ENCODE peak calls at places on chromosomes 4 and X, in four cellular contexts. W, G, B and Z are unnamed samples.

GRCh38 chr4:85603437-85604336 is 128.7 kb downstream of the ARHGAP24 start:
- DNase-seq in W (no peak), G (no peak), B (no peak), Z (no peak)

GRCh38 chr4:139872274-139872673 is 206.7 kb downstream of the MGST2 start:
- DNase-seq in W (no peak), G (no peak), B (peak; percentile 47), Z (peak; percentile 50)

GRCh38 chrX:1165535-1166196 is 46.8 kb downstream of the CRLF2 start:
- DNase-seq in G (no peak), W (no peak), B (no peak), Z (no peak)

GRCh38 chr4:158962396-158962795 is 140.5 kb upstream of the RAPGEF2 start:
- DNase-seq in B (no peak), G (no peak), W (no peak), Z (no peak)

GRCh38 chr4:133178960-133179359 is 29.9 kb downstream of the PCDH10 start:
- DNase-seq in B (no peak), G (no peak), W (no peak), Z (no peak)

GRCh38 chrX:103656623-103657022 is 27.8 kb downstream of the TCEAL1 start:
- DNase-seq in W (peak; percentile 60), G (no peak), B (no peak), Z (peak; percentile 82)

GRCh38 chr4:4866124-4866832 is 6.8 kb downstream of the MSX1 start:
- DNase-seq in B (no peak), W (no peak), G (no peak), Z (no peak)

GRCh38 chr4:11496313-11496956 is 67.7 kb upstream of the HS3ST1 start:
- DNase-seq in G (no peak), B (no peak), W (no peak), Z (no peak)

GRCh38 chr4:152479428-152480026 is 56.4 kb downstream of the FBXW7 start:
- DNase-seq in G (no peak), B (no peak), W (no peak), Z (no peak)

GRCh38 chrX:117985241-117985640 is 131.4 kb downstream of the KLHL13 start:
- DNase-seq in G (peak; percentile 4), B (no peak), W (no peak), Z (no peak)

GRCh38 chrX:45421806-45422205 is 221.1 kb upstream of the DIPK2B start:
- DNase-seq in W (no peak), G (no peak), B (no peak), Z (no peak)

GRCh38 chrX:70033348-70033747 is 16.4 kb downstream of the AWAT2 start:
- DNase-seq in B (peak; percentile 3), W (peak; percentile 12), G (peak; percentile 54), Z (no peak)

GRCh38 chr4:55096045-55096444 is 29.4 kb downstream of the KDR start:
- DNase-seq in W (no peak), B (no peak), G (no peak), Z (no peak)

GRCh38 chrX:130340271-130340670 is 552 bp downstream of the SLC25A14 start:
- DNase-seq in G (no peak), B (no peak), W (no peak), Z (no peak)

GRCh38 chr4:170111546-170111945 is 21.8 kb upstream of the AADAT start:
- DNase-seq in G (no peak), W (no peak), B (no peak), Z (no peak)

GRCh38 chr4:91285485-91285884 is 1018.3 kb upstream of the GRID2 start:
- DNase-seq in G (no peak), W (no peak), B (no peak), Z (no peak)

GRCh38 chrX:17713288-17713687 is 24.0 kb upstream of the SCML1 start:
- DNase-seq in W (no peak), B (no peak), G (no peak), Z (no peak)

GRCh38 chr4:140839396-140839795 is 83.2 kb upstream of the TBC1D9 start:
- DNase-seq in G (no peak), W (no peak), B (no peak), Z (no peak)

GRCh38 chrX:8455600-8455999 is 9.0 kb upstream of the VCX3B start:
- DNase-seq in G (no peak), W (no peak), B (no peak), Z (no peak)

GRCh38 chr4:112312610-112313239 is 15.6 kb downstream of the ALPK1 start:
- DNase-seq in W (no peak), G (no peak), B (no peak), Z (no peak)

DNA sequence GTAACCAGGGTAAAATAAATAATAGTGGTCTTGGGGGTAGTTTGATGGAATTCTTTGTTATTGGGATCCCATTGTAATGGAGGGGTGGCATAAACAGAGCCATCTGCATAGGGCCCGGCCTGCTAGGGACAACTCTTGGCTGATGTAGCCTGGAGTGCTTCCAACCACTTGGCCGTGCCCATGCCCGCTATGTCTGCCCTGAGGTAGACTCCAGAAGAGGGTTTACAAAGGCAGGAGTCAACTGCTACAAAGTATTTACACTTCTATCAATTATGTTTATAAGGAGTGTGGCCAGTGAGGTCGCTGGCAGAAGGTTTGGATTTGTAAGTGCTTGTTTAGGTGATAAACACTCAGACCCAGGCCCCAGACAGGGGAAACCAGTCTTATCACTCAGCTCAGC is 8.1 kb downstream of the RASL11B start:
- DNase-seq in G (peak; percentile 11), B (no peak), W (no peak), Z (no peak)
- TF ChIP-seq TCF7L2 in G (no peak), B (no peak), W (no peak), Z (no peak)

GRCh38 chrX:133215747-133216146 is 2.4 kb downstream of the TFDP3 start:
- DNase-seq in B (peak; percentile 8), G (peak; percentile 29), W (no peak), Z (no peak)

GRCh38 chrX:133215017-133215416 is 3.1 kb downstream of the TFDP3 start:
- DNase-seq in B (no peak), W (no peak), G (no peak), Z (no peak)

GRCh38 chrX:133214316-133214715 is 3.8 kb downstream of the TFDP3 start:
- DNase-seq in W (no peak), G (no peak), B (no peak), Z (no peak)

GRCh38 chrX:133218329-133218728 is at the start of gene TFDP3:
- DNase-seq in W (no peak), B (no peak), G (no peak), Z (no peak)
- H3K4me1 ChIP-seq in W (no peaks in the 10 kb centered on the region), B (no peaks in the 10 kb centered on the region), G (no peaks in the 10 kb centered on the region), Z (no peaks in the 10 kb centered on the region)

DNA sequence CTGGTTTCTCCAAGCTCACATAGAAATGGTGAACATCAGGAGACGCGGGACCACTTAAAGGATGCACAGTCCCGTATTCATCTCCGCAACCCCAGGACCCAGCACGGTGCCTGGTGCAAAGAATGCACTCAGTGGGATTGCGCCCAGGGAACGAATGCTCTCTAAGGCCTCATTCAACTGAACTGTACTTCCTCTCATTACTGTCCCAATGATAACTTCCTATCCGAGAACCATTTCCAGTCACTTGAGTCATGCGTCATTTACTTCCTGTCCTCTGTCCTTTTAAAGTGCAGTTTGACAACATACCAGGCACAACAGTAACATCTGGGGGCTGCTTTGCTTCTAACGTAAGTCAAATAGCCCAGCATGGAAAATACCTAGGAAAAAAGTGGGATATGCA is 75.7 kb downstream of the RBM47 start:
- DNase-seq in B (no peak), W (no peak), G (peak; percentile 31), Z (no peak)
- TF ChIP-seq REST in B (no peak), W (no peak), G (no peak), Z (no peak)

GRCh38 chrX:127187095-127187494 is 367.6 kb downstream of the PRR32 start:
- DNase-seq in G (no peak), B (no peak), W (no peak), Z (no peak)
- TF ChIP-seq TCF7L2 in G (no peak), B (no peak), W (no peak), Z (no peak)

DNA sequence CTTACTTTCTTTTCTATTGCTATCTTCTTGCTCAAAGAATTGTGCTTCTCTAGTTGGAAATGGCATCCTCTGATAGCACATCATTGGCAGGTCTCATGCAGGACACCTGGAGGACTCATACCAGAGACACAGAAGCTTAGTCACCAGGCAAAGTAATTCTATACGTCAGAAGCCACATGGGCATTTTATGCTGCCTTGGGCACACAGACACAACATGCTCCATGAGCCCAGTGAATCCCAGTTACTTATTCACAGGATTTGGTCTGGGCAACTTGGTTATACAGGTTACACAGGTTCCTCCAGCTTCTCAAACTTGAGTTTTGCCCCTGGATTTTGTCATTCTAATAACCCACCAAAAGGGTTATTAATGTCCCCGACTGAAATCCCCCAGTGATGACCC is 7.1 kb downstream of the RASSF6 start:
- DNase-seq in G (no peak), W (no peak), B (no peak), Z (no peak)
- H3K4me1 ChIP-seq in G (no peaks in the 10 kb centered on the region), W (peaks cover 5% of the 10 kb centered on the region), B (peaks cover 39% of the 10 kb centered on the region), Z (no peaks in the 10 kb centered on the region)

DNA sequence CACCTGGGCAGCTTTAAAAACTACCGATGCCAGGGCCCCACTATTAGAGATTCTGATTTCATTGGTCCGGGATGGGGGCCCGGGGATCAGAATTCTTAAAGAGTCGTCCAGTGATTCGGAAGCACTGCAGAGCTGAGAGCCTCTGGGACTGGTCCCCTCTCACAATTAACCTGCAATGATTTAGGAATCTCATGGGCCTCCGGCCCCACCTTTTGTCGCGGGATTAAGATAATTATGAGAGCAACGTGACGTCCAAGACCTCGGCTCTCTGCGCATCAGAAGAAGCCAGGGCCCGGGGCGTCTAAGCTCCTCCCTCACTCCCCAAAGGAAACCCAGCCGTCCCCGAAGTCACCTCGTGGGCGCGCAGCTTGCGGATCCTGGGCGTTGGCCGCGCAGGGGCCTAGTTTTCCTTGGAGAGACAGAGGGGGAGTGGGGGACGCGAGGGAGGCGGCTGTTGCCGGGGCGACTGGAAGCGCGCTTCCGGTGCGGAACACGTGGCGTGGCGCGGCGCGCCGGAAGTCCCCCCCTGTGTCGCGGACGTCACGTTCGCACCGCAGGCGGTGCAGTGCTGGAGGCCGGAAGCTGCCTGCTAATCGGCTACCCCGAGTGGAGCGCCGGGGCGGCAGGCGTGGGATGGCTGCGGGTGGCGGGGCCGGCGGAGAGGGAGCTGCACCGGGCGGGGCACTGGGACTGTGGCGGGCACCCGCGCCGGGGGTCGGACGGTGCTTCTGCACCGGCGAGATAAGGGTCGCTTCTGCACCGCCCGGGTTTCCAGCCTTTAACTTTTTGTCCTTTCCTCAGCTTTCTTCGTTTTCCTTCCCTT is at the start of gene GEMIN8:
- DNase-seq in G (peak; percentile 94), W (peak; percentile 84), B (peak; percentile 71), Z (no peak)
- TF ChIP-seq REST in G (no peak), W (no peak), B (no peak), Z (no peak)

GRCh38 chr4:98686847-98687246 is 28.4 kb upstream of the TSPAN5 start:
- DNase-seq in G (peak; percentile 80), W (no peak), B (no peak), Z (no peak)

GRCh38 chr4:98686046-98686385 is 27.6 kb upstream of the TSPAN5 start:
- DNase-seq in B (no peak), W (no peak), G (no peak), Z (no peak)

GRCh38 chr4:98689507-98690174 is 31.2 kb upstream of the TSPAN5 start:
- DNase-seq in W (no peak), B (no peak), G (no peak), Z (no peak)

GRCh38 chr4:98688416-98689290 is 30.2 kb upstream of the TSPAN5 start:
- DNase-seq in G (peak; percentile 48), B (peak; percentile 9), W (peak; percentile 60), Z (peak; percentile 30)

GRCh38 chr4:98687876-98688275 is 29.5 kb upstream of the TSPAN5 start:
- DNase-seq in B (no peak), G (no peak), W (no peak), Z (no peak)
- TF ChIP-seq TCF7L2 in B (no peak), G (no peak), W (no peak), Z (no peak)